ENCODE peak calls at places on chromosomes 16 and 17, in six cellular contexts. One of them, this sample, is unnamed.

GRCh38 chr17:79779088-79779529 is 1.2 kb downstream of the CBX2 start:
- DNase-seq in body of pancreas: no peak
- DNase-seq in heart right ventricle: no peak
- DNase-seq in small intestine: no peak
- DNase-seq in mammary epithelial cell: no peak
- DNase-seq in cortex of kidney: no peak
- DNase-seq in this sample: no peak

GRCh38 chr16:84836234-84836647 is 16.5 kb downstream of the CRISPLD2 start:
- DNase-seq in body of pancreas: peak; percentile 67
- DNase-seq in heart right ventricle: peak; percentile 83
- DNase-seq in small intestine: no peak
- DNase-seq in mammary epithelial cell: peak; percentile 94
- DNase-seq in cortex of kidney: no peak
- DNase-seq in this sample: no peak

GRCh38 chr16:23013484-23013883 is 135.8 kb downstream of the USP31 start:
- DNase-seq in body of pancreas: no peak
- DNase-seq in heart right ventricle: no peak
- DNase-seq in small intestine: no peak
- DNase-seq in mammary epithelial cell: no peak
- DNase-seq in cortex of kidney: no peak
- DNase-seq in this sample: no peak

GRCh38 chr17:49249292-49249794 is 18.8 kb upstream of the PHOSPHO1 start:
- DNase-seq in body of pancreas: no peak
- DNase-seq in heart right ventricle: peak; percentile 76
- DNase-seq in small intestine: no peak
- DNase-seq in mammary epithelial cell: no peak
- DNase-seq in cortex of kidney: no peak
- DNase-seq in this sample: no peak

GRCh38 chr16:28264656-28265055 is 27.7 kb upstream of the SBK1 start:
- DNase-seq in body of pancreas: peak; percentile 59
- DNase-seq in heart right ventricle: no peak
- DNase-seq in small intestine: peak; percentile 35
- DNase-seq in mammary epithelial cell: peak; percentile 23
- DNase-seq in cortex of kidney: no peak
- DNase-seq in this sample: no peak

GRCh38 chr17:81165246-81166032 is at the start of gene PVALEF:
- DNase-seq in body of pancreas: peak; percentile 33
- DNase-seq in heart right ventricle: no peak
- DNase-seq in small intestine: peak; percentile 43
- DNase-seq in mammary epithelial cell: no peak
- DNase-seq in cortex of kidney: no peak
- DNase-seq in this sample: no peak

GRCh38 chr16:80105160-80105559 is 435.6 kb upstream of the DYNLRB2 start:
- DNase-seq in body of pancreas: no peak
- DNase-seq in heart right ventricle: no peak
- DNase-seq in small intestine: no peak
- DNase-seq in mammary epithelial cell: peak; percentile 96
- DNase-seq in cortex of kidney: no peak
- DNase-seq in this sample: no peak

GRCh38 chr16:19559242-19559910 is 3.9 kb downstream of the VPS35L start:
- DNase-seq in body of pancreas: no peak
- DNase-seq in heart right ventricle: peak; percentile 23
- DNase-seq in small intestine: peak; percentile 58
- DNase-seq in mammary epithelial cell: peak; percentile 20
- DNase-seq in cortex of kidney: no peak
- DNase-seq in this sample: no peak

GRCh38 chr17:44829558-44830358 is at the start of gene GJC1:
- DNase-seq in body of pancreas: no peak
- DNase-seq in heart right ventricle: peak; percentile 38
- DNase-seq in small intestine: no peak
- DNase-seq in mammary epithelial cell: peak; percentile 45
- DNase-seq in cortex of kidney: no peak
- DNase-seq in this sample: peak; percentile 10

GRCh38 chr16:63188076-63188771 is 1152.0 kb upstream of the CDH8 start:
- DNase-seq in body of pancreas: no peak
- DNase-seq in heart right ventricle: no peak
- DNase-seq in small intestine: peak; percentile 34
- DNase-seq in mammary epithelial cell: no peak
- DNase-seq in cortex of kidney: no peak
- DNase-seq in this sample: no peak

GRCh38 chr17:73592531-73592961 is 51.7 kb downstream of the SDK2 start:
- DNase-seq in body of pancreas: no peak
- DNase-seq in heart right ventricle: no peak
- DNase-seq in small intestine: no peak
- DNase-seq in mammary epithelial cell: no peak
- DNase-seq in cortex of kidney: no peak
- DNase-seq in this sample: no peak

GRCh38 chr17:7323731-7324437 is 5.3 kb downstream of the NEURL4 start:
- DNase-seq in body of pancreas: no peak
- DNase-seq in heart right ventricle: no peak
- DNase-seq in small intestine: peak; percentile 28
- DNase-seq in mammary epithelial cell: peak; percentile 41
- DNase-seq in cortex of kidney: no peak
- DNase-seq in this sample: peak; percentile 89

GRCh38 chr17:42387663-42388380 is 420 bp downstream of the STAT3 start:
- DNase-seq in body of pancreas: peak; percentile 76
- DNase-seq in heart right ventricle: peak; percentile 36
- DNase-seq in small intestine: peak; percentile 71
- DNase-seq in mammary epithelial cell: peak; percentile 62
- DNase-seq in cortex of kidney: no peak
- DNase-seq in this sample: peak; percentile 27

GRCh38 chr16:57997528-57998265 is 2.8 kb downstream of the ZNF319 start:
- DNase-seq in body of pancreas: no peak
- DNase-seq in heart right ventricle: no peak
- DNase-seq in small intestine: no peak
- DNase-seq in mammary epithelial cell: no peak
- DNase-seq in cortex of kidney: no peak
- DNase-seq in this sample: no peak

GRCh38 chr17:81306491-81306890 is 11.4 kb upstream of the SLC38A10 start:
- DNase-seq in body of pancreas: no peak
- DNase-seq in heart right ventricle: no peak
- DNase-seq in small intestine: no peak
- DNase-seq in mammary epithelial cell: peak; percentile 9
- DNase-seq in cortex of kidney: no peak
- DNase-seq in this sample: no peak

GRCh38 chr17:61363601-61364462 is 35.8 kb upstream of the TBX2 start:
- DNase-seq in body of pancreas: no peak
- DNase-seq in heart right ventricle: no peak
- DNase-seq in small intestine: no peak
- DNase-seq in mammary epithelial cell: no peak
- DNase-seq in cortex of kidney: no peak
- DNase-seq in this sample: no peak

GRCh38 chr16:52251495-52251894 is 295.4 kb downstream of the TOX3 start:
- DNase-seq in body of pancreas: no peak
- DNase-seq in heart right ventricle: no peak
- DNase-seq in small intestine: peak; percentile 19
- DNase-seq in mammary epithelial cell: peak; percentile 1
- DNase-seq in cortex of kidney: no peak
- DNase-seq in this sample: no peak

GRCh38 chr17:65163990-65164495 is 26.9 kb downstream of the RGS9 start:
- DNase-seq in body of pancreas: peak; percentile 47
- DNase-seq in heart right ventricle: no peak
- DNase-seq in small intestine: peak; percentile 76
- DNase-seq in mammary epithelial cell: peak; percentile 59
- DNase-seq in cortex of kidney: no peak
- DNase-seq in this sample: peak; percentile 59

GRCh38 chr17:29136998-29137730 is 43.0 kb downstream of the MYO18A start:
- DNase-seq in body of pancreas: no peak
- DNase-seq in heart right ventricle: no peak
- DNase-seq in small intestine: no peak
- DNase-seq in mammary epithelial cell: no peak
- DNase-seq in cortex of kidney: no peak
- DNase-seq in this sample: no peak

GRCh38 chr17:5888811-5889210 is 181.4 kb upstream of the WSCD1 start:
- DNase-seq in body of pancreas: no peak
- DNase-seq in heart right ventricle: no peak
- DNase-seq in small intestine: no peak
- DNase-seq in mammary epithelial cell: peak; percentile 96
- DNase-seq in cortex of kidney: no peak
- DNase-seq in this sample: no peak

GRCh38 chr17:40339068-40339699 is 25.4 kb downstream of the GJD3 start:
- DNase-seq in body of pancreas: no peak
- DNase-seq in heart right ventricle: no peak
- DNase-seq in small intestine: no peak
- DNase-seq in mammary epithelial cell: no peak
- DNase-seq in cortex of kidney: no peak
- DNase-seq in this sample: no peak

GRCh38 chr16:48556913-48557351 is 53.0 kb downstream of the N4BP1 start:
- DNase-seq in body of pancreas: no peak
- DNase-seq in heart right ventricle: no peak
- DNase-seq in small intestine: no peak
- DNase-seq in mammary epithelial cell: peak; percentile 60
- DNase-seq in cortex of kidney: no peak
- DNase-seq in this sample: no peak

GRCh38 chr17:5050281-5050680 is 15.1 kb upstream of the SLC52A1 start:
- DNase-seq in body of pancreas: peak; percentile 10
- DNase-seq in heart right ventricle: no peak
- DNase-seq in small intestine: no peak
- DNase-seq in mammary epithelial cell: no peak
- DNase-seq in cortex of kidney: no peak
- DNase-seq in this sample: no peak

GRCh38 chr16:65601781-65602180 is 479.9 kb upstream of the CDH11 start:
- DNase-seq in body of pancreas: no peak
- DNase-seq in heart right ventricle: no peak
- DNase-seq in small intestine: no peak
- DNase-seq in mammary epithelial cell: no peak
- DNase-seq in cortex of kidney: no peak
- DNase-seq in this sample: no peak

GRCh38 chr16:50303041-50303604 is 36.8 kb downstream of the ADCY7 start:
- DNase-seq in body of pancreas: no peak
- DNase-seq in heart right ventricle: no peak
- DNase-seq in small intestine: no peak
- DNase-seq in mammary epithelial cell: no peak
- DNase-seq in cortex of kidney: no peak
- DNase-seq in this sample: no peak

GRCh38 chr17:52157161-52157560 is 1.4 kb downstream of the CA10 start:
- DNase-seq in body of pancreas: no peak
- DNase-seq in heart right ventricle: no peak
- DNase-seq in small intestine: no peak
- DNase-seq in mammary epithelial cell: no peak
- DNase-seq in cortex of kidney: no peak
- DNase-seq in this sample: no peak